ENCODE peak calls at places on chromosomes 16 and 17, in seven cellular contexts. K, I, T, O, H, F and Y are unnamed samples.

GRCh38 chr16:50152807-50153647 is at the start of gene TENT4B:
- DNase-seq in H (no peak), T (peak; percentile 88), O (peak; percentile 94), I (peak; percentile 93), F (peak; percentile 95), K (peak; percentile 84), Y (peak; percentile 81)

GRCh38 chr16:85622683-85623082 is 9.6 kb downstream of the GSE1 start:
- DNase-seq in I (no peak), O (no peak), K (no peak), T (no peak), H (no peak), F (no peak), Y (no peak)

GRCh38 chr16:57609541-57610401 is 18.7 kb upstream of the ADGRG1 start:
- DNase-seq in K (no peak), H (no peak), I (no peak), T (peak; percentile 58), F (peak; percentile 96), O (peak; percentile 42), Y (no peak)

GRCh38 chr16:46573008-46573833 is 48.0 kb downstream of the SHCBP1 start:
- DNase-seq in T (no peak), I (no peak), H (no peak), F (peak; percentile 16), K (peak; percentile 17), O (no peak), Y (peak; percentile 64)

GRCh38 chr16:19805459-19806160 is 79.0 kb downstream of the GPRC5B start:
- DNase-seq in T (no peak), O (no peak), I (no peak), H (no peak), F (no peak), K (no peak), Y (no peak)

GRCh38 chr17:73288534-73289302 is 23.1 kb downstream of the CDC42EP4 start:
- DNase-seq in I (peak; percentile 61), T (no peak), H (no peak), K (peak; percentile 12), O (peak; percentile 86), F (no peak), Y (no peak)

GRCh38 chr16:28491970-28492474 is at the start of gene CLN3:
- DNase-seq in I (peak; percentile 95), K (peak; percentile 96), H (peak; percentile 80), T (peak; percentile 96), O (peak; percentile 97), F (peak; percentile 97), Y (peak; percentile 95)

GRCh38 chr16:65469116-65469515 is 347.3 kb upstream of the CDH11 start:
- DNase-seq in I (no peak), T (no peak), H (no peak), O (no peak), F (no peak), K (no peak), Y (no peak)

GRCh38 chr16:66834746-66835145 is 4.0 kb upstream of the NAE1 start:
- DNase-seq in K (no peak), T (no peak), O (no peak), I (no peak), H (no peak), F (no peak), Y (no peak)

GRCh38 chr17:58527949-58528348 is 13.5 kb upstream of the MTMR4 start:
- DNase-seq in O (no peak), T (peak; percentile 91), H (no peak), K (peak; percentile 56), I (no peak), F (no peak), Y (peak; percentile 44)

GRCh38 chr16:1338119-1338730 is 4.8 kb downstream of the BAIAP3 start:
- DNase-seq in O (no peak), T (no peak), K (no peak), H (no peak), I (no peak), F (peak; percentile 50), Y (peak; percentile 13)

GRCh38 chr16:560701-561412 is 663 bp downstream of the PRR35 start:
- DNase-seq in I (no peak), H (no peak), O (no peak), K (no peak), T (no peak), F (no peak), Y (no peak)

GRCh38 chr17:2975469-2975958 is 87.9 kb downstream of the OR1D5 start:
- DNase-seq in O (peak; percentile 78), I (no peak), K (no peak), F (no peak), H (no peak), T (no peak), Y (peak; percentile 65)

GRCh38 chr17:17694229-17695081 is 13.2 kb downstream of the RAI1 start:
- DNase-seq in T (peak; percentile 82), O (peak; percentile 90), K (peak; percentile 78), F (peak; percentile 76), I (peak; percentile 84), H (no peak), Y (peak; percentile 66)

GRCh38 chr17:37737971-37738370 is 6.9 kb downstream of the HNF1B start:
- DNase-seq in H (no peak), O (no peak), K (peak; percentile 63), T (no peak), F (no peak), I (no peak), Y (no peak)

GRCh38 chr17:39406951-39407350 is 5.5 kb upstream of the FBXL20 start:
- DNase-seq in F (no peak), H (no peak), T (no peak), O (no peak), K (no peak), I (no peak), Y (no peak)

GRCh38 chr17:58666858-58667267 is 25.0 kb downstream of the TEX14 start:
- DNase-seq in K (peak; percentile 29), T (peak; percentile 53), F (no peak), I (peak; percentile 71), H (no peak), O (peak; percentile 86), Y (peak; percentile 73)

GRCh38 chr16:79571065-79571697 is 29.4 kb downstream of the MAF start:
- DNase-seq in F (no peak), T (no peak), H (no peak), K (no peak), O (no peak), I (no peak), Y (no peak)
- H3K4me3 ChIP-seq in F (no peak overlapping the region), T (no peak overlapping the region), H (no peak overlapping the region), K (no peak overlapping the region), O (peak overlapping the region; percentile 18), I (peak overlapping the region; percentile 34), Y (no peak overlapping the region)

GRCh38 chr16:24537474-24538337 is 1.7 kb upstream of the RBBP6 start:
- DNase-seq in O (no peak), K (no peak), I (no peak), H (no peak), T (no peak), F (no peak), Y (no peak)

GRCh38 chr16:24536671-24537070 is 2.7 kb upstream of the RBBP6 start:
- DNase-seq in O (no peak), T (no peak), H (no peak), K (no peak), I (no peak), F (no peak), Y (no peak)

GRCh38 chr16:24534634-24535033 is 4.7 kb upstream of the RBBP6 start:
- DNase-seq in H (no peak), T (no peak), K (no peak), F (no peak), O (no peak), I (no peak), Y (no peak)

GRCh38 chr16:24538756-24539294 is 541 bp upstream of the RBBP6 start:
- DNase-seq in T (no peak), K (no peak), O (no peak), F (no peak), I (peak; percentile 58), H (no peak), Y (no peak)

DNA sequence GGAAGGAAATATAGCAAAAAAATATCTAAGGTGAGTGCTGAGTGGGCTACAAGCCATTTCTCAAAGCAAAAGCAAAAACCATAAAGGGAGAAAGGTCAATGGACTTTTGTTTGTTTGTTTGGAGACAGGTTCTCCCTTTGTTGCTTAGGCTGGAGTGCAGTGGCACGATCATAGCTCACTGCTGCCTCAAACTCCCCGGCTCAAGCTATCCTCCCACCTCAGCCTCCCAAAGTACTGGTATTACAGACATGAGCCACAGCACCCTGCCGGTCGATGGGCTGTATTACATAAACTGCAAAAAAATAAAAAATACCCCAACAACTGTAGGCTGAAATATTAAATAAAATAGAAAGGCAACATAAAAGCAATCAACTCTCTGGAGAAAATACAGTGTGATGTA is 3.5 kb upstream of the RBBP6 start:
- DNase-seq in I (no peak), T (no peak), K (no peak), O (no peak), H (no peak), F (no peak), Y (no peak)
- TF ChIP-seq CTCF in I (no peak), T (no peak), K (no peak), O (no peak), H (no peak), F (no peak), Y (peak; percentile 10)

GRCh38 chr17:80912451-80912850 is 79.2 kb upstream of the CHMP6 start:
- DNase-seq in T (no peak), H (no peak), I (no peak), O (peak; percentile 57), F (no peak), K (no peak), Y (no peak)
- H3K4me3 ChIP-seq in T (no peak overlapping the region), H (no peak overlapping the region), I (no peak overlapping the region), O (no peak overlapping the region), F (no peak overlapping the region), K (no peak overlapping the region), Y (no peak overlapping the region)

GRCh38 chr16:4798456-4798855 is 3.3 kb downstream of the SMIM22 start:
- DNase-seq in K (no peak), T (no peak), O (no peak), F (no peak), I (no peak), H (no peak), Y (no peak)

GRCh38 chr16:4801051-4801961 is 1.1 kb downstream of the ROGDI start:
- DNase-seq in O (no peak), I (no peak), F (no peak), T (no peak), H (no peak), K (no peak), Y (no peak)

GRCh38 chr16:4801962-4802658 is at the start of gene ROGDI:
- DNase-seq in H (no peak), I (peak; percentile 79), K (peak; percentile 35), F (peak; percentile 92), O (peak; percentile 90), T (peak; percentile 81), Y (peak; percentile 48)

GRCh38 chr16:4799171-4799855 is 3.1 kb downstream of the ROGDI start:
- DNase-seq in O (no peak), F (no peak), K (no peak), T (no peak), I (no peak), H (no peak), Y (no peak)

DNA sequence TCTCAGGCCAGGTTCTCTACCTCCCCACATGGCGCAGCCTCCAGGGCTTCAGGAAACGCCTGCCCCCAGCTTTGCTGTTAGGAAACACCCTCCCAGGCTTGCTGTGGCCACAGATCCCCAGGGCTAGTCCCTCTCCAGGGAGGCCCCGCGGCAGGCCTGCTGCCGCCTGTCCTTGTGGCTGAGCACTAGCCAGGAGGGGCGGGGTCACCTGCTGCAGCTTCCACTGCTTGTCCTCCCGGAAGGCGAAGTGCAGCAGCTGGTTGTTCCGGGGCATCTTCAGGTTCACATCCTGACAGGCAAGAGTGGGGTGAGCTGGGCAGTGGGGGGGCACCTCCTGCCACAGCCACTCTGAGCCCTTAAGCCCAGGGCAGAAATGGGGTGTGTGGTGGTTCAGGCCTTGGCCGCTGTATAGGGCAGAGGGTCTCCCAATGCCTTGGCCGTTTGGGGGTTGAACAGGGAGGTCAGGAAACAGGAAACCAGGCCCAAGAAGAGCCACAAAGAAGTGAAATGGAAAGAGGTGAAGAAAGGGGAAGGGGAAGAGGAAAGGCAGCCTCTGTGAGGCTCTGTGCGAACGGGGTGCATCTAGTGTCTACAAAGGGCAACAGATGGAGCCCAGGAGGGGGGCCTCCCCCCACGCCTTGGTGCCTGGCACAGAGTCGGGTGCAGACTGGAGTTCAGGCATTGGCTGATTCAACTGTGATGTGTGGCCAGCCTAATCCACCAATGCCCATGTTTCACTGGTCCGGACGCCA is 2.0 kb downstream of the ROGDI start:
- DNase-seq in K (no peak), T (peak; percentile 89), O (no peak), H (no peak), I (no peak), F (peak; percentile 85), Y (no peak)
- TF ChIP-seq CTCF in K (no peak), T (no peak), O (no peak), H (no peak), I (no peak), F (no peak), Y (no peak)